ENCODE peak calls at places on chromosomes 1 and 21, in six cellular contexts. I is right lobe of liver, F is K562, J is NB4, X is stomach, V is ovary. K is an unnamed sample.

GRCh38 chr1:63624911-63625310 is 31.7 kb downstream of the PGM1 start:
- DNase-seq in F (no peak), V (no peak), I (no peak), X (no peak), J (no peak), K (no peak)

GRCh38 chr21:29217818-29218252 is 80.9 kb upstream of the BACH1 start:
- DNase-seq in F (peak), J (peak), I (no peak), X (no peak), V (no peak), K (no peak)

GRCh38 chr1:163844393-163844948 is 522.7 kb downstream of the NUF2 start:
- DNase-seq in J (no peak), F (no peak), X (no peak), I (no peak), V (no peak), K (peak)

GRCh38 chr1:2126331-2127180 is 68.0 kb downstream of the FAAP20 start:
- DNase-seq in X (no peak), F (no peak), J (no peak), I (peak), V (no peak), K (no peak)

GRCh38 chr1:88595355-88595754 is 88.7 kb upstream of the PKN2 start:
- DNase-seq in X (no peak), J (peak), I (no peak), F (peak), V (no peak), K (no peak)

GRCh38 chr1:64966158-64966963 is at the start of gene JAK1:
- DNase-seq in F (peak), J (peak), V (peak), I (peak), X (peak), K (peak)

GRCh38 chr1:151428068-151428467 is 28.7 kb downstream of the PSMB4 start:
- DNase-seq in X (no peak), I (no peak), J (no peak), F (no peak), V (no peak), K (no peak)

GRCh38 chr1:169196566-169196965 is 90.1 kb downstream of the ATP1B1 start:
- DNase-seq in J (no peak), I (no peak), V (no peak), X (no peak), F (no peak), K (no peak)

GRCh38 chr1:9181990-9182783 is 52.4 kb upstream of the H6PD start:
- DNase-seq in F (no peak), J (no peak), V (peak), I (peak), X (peak), K (peak)

GRCh38 chr21:45209046-45209445 is 78.6 kb downstream of the POFUT2 start:
- DNase-seq in I (no peak), J (no peak), V (no peak), F (no peak), X (no peak), K (no peak)

GRCh38 chr1:18575620-18576019 is 55.0 kb upstream of the PAX7 start:
- DNase-seq in X (peak), V (no peak), F (peak), I (peak), J (no peak), K (no peak)

GRCh38 chr1:6075747-6076146 is 30.1 kb downstream of the KCNAB2 start:
- DNase-seq in X (no peak), J (peak), V (no peak), F (peak), I (no peak), K (no peak)

GRCh38 chr1:50080904-50081586 is 27.7 kb upstream of the ELAVL4 start:
- DNase-seq in J (peak), F (peak), I (no peak), V (no peak), X (no peak), K (no peak)

GRCh38 chr1:50084389-50084788 is 24.3 kb upstream of the ELAVL4 start:
- DNase-seq in V (no peak), X (no peak), J (no peak), I (no peak), F (no peak), K (no peak)
- TF ChIP-seq CTCF in V (no peak), X (no peak), J (no peak), I (no peak), F (no peak), K (no peak)

GRCh38 chr1:36773827-36774541 is 260.3 kb downstream of the GRIK3 start:
- DNase-seq in F (no peak), I (no peak), V (no peak), J (peak), X (no peak), K (no peak)
- TF ChIP-seq POLR2A in F (no peak), I (no peak), V (no peak), J (no peak), X (no peak), K (no peak)

DNA sequence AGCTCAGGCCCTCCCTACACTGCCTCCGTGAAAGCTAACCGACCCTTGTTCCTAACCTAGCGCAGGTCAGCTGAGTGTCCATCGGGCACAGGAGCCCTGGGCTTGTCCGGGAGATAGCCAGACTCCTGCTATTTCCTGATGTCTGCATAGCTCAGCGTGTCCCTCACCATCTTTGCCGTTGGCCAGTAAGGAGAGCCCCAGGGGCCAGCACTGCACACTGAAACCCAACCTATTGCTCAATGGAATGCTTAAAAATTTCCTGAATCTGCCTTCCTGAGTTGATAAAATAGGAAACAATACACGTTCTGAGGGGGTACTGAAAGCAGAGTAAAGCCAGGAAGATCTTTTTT is 2.2 kb downstream of the RUNX1 start:
- DNase-seq in I (no peak), X (no peak), V (no peak), F (no peak), J (no peak), K (no peak)
- TF ChIP-seq CTCF in I (no peak), X (no peak), V (no peak), F (no peak), J (no peak), K (no peak)

GRCh38 chr21:37564341-37564923 is 197.9 kb downstream of the DYRK1A start:
- DNase-seq in X (peak), F (peak), I (peak), V (peak), J (peak), K (peak)
- TF ChIP-seq POLR2A in X (no peak), F (no peak), I (no peak), V (no peak), J (no peak), K (no peak)

GRCh38 chr1:71170925-71171324 is 90.1 kb upstream of the ZRANB2 start:
- DNase-seq in F (no peak), J (peak), X (no peak), I (no peak), V (no peak), K (no peak)
- TF ChIP-seq CTCF in F (no peak), J (no peak), X (no peak), I (no peak), V (no peak), K (no peak)

DNA sequence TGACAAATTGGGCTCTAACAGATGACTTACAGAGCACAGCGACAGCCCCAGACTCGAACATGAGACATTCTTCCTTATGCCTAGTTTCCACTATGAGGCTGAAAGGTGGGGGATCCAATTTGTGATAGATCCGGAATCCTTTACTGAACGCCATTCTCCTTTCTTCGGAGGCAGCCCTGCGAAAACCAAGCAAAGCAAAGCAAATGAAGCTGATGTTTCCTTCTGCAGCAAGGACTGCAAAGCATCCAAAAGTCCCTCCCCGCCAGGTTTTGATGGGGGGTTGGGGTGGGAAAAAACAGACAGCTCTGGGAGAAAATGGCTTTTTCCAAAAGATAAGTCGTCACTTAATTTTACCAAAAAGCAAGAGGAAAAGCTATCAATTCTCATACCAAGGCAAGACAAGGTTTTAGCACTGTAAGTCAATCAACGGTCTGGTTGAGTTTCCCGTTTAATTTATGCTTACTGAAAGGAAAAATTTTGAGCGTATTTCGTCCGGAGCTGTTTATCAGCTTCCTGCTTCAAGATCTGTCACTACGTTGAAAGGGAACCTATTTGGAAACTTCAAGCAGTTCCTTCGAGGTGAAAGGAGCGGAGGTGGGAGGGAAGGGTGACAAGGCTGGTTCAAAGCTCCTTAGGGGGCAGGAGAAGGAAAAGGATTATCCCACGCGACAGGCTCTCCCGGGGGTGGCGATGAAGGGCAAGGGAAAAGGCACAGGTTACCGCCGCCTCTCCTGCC is 903 bp downstream of the SYNJ1 start:
- DNase-seq in I (no peak), F (peak), X (no peak), V (no peak), J (peak), K (peak)
- TF ChIP-seq POLR2A in I (no peak), F (no peak), X (no peak), V (no peak), J (no peak), K (no peak)

DNA sequence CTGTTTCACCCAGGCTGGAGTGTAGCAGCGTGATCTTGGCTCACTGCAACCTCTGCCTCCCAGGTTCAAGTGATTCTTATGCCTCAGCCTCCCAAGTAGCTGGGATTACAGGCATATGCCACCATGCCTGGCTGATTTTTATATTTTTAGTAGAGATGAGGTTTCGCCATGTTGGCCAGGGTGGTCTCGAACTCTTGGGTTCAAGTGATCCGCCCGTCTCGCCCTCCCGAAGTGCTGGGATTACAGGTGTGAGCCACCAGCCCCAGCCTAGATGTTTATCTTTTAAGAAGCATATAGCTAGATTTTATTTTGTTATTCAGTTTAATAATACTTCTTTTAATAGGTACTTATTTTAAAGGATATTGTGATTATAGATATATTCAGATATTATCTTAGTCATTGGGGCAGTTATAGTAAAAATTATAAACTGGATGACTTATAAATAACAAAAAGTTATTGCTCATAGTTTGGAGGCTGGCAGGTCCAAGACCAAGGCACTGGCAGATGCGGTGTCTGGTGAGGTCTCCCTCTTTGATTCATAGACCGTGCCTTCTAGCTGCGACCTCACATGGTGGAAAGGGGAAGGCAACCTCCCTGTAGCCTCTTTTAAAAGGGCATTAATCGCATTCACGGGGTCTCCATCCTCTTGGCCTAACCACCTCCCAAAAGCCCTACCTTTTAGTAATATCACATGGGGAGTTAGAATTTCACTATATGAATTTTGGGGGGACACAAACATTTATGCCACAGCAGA is 3.1 kb upstream of the KCNE2 start:
- DNase-seq in J (no peak), F (peak), I (no peak), X (no peak), V (no peak), K (no peak)
- TF ChIP-seq CTCF in J (no peak), F (peak), I (no peak), X (no peak), V (no peak), K (no peak)

DNA sequence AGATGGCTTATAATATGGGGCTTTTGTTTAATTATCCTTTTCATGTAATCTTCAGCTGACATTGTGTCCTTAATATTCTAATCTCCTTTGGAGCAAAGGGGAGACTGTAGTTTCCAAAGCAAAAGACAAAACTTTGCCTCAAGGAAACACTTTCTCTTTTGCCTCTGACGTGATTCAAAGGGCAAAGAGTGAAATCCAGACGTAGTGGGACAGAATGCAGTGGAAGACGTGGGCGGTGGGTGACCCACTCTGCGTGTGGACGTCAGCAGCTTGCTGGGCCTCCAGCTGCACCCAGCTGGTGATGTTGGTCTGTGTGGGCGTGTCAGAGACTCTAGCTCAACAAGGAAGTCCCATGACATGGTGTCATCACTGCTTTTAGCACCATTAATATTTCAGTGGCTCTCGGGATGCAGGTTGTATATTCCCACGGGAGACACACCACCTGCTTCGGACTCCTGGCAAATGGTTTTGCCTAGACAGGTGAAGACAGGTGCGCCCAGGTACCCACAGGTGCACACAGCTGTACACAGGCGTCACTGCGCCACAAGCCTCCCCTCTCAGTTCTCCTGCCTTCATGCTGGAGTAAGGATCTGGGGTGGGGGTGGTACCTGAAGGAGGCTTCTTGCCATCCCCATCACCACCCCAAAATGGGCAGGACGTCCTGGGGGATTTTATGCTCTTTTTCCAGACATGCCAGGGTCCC is 292.1 kb upstream of the VAMP3 start:
- DNase-seq in F (no peak), V (peak), X (peak), J (peak), I (no peak), K (peak)
- TF ChIP-seq POLR2A in F (no peak), V (no peak), X (no peak), J (no peak), I (no peak), K (no peak)

DNA sequence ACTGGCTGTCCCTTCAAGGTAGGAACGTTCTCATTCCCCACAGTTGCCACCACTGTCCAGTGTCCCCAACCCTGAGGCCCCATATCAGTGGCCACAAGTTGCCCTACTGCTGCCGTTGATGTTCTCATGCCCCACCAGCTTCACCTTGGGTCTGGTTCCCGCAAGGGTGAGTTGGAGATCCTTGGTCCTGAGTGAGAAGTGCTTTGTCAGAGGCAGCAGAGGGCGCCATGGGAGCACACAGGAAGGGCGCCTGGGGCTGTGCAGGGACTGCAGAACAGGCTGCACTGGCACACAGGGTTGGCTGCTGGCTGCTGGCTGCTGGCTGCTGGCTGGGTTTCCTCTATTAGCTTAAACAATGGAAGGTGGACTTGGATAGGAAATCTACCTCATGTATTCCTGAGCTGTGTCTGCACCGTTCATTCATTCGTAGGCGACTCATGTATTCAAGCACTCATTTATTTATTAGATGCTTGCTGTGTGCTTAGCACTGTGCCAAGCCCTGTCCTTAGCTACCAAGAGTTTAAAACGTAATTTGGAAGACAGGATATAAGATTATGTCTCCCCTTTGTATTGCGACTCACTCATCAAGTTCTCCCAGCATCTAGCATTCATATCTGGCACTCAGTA is 2.1 kb upstream of the S100A9 start:
- DNase-seq in X (peak), V (no peak), F (peak), J (peak), I (peak), K (no peak)
- TF ChIP-seq CTCF in X (no peak), V (no peak), F (peak), J (peak), I (peak), K (no peak)

K was measured in uterus.